ENCODE peak calls at places on chromosomes 1 and 21, in five cellular contexts. P, C, L, R and T are unnamed samples.

GRCh38 chr1:230825061-230825803 is 43.1 kb downstream of the C1orf198 start:
- DNase-seq in R (no peak), P (peak; percentile 44), L (no peak), C (no peak), T (peak; percentile 75)

GRCh38 chr1:42777860-42778259 is 6.9 kb upstream of the TMEM269 start:
- DNase-seq in C (no peak), L (peak; percentile 80), P (no peak), R (no peak), T (no peak)

GRCh38 chr1:170701962-170702361 is 38.0 kb downstream of the PRRX1 start:
- DNase-seq in L (no peak), R (no peak), P (no peak), C (no peak), T (peak; percentile 75)

GRCh38 chr1:204432708-204433107 is 21.1 kb upstream of the PPP1R15B start:
- DNase-seq in L (no peak), P (no peak), R (no peak), C (no peak), T (no peak)

GRCh38 chr1:62515055-62515454 is 78.2 kb downstream of the USP1 start:
- DNase-seq in L (no peak), P (no peak), R (no peak), C (no peak), T (no peak)

GRCh38 chr21:27425172-27425571 is 458.3 kb upstream of the ADAMTS5 start:
- DNase-seq in C (no peak), P (no peak), L (no peak), R (no peak), T (no peak)

GRCh38 chr1:229093546-229094336 is 177.2 kb upstream of the RAB4A start:
- DNase-seq in C (no peak), R (peak; percentile 66), P (peak; percentile 79), L (no peak), T (no peak)

GRCh38 chr21:27722095-27722494 is 755.2 kb upstream of the ADAMTS5 start:
- DNase-seq in L (no peak), C (no peak), R (no peak), P (no peak), T (no peak)

GRCh38 chr1:18999287-18999852 is 42.9 kb upstream of the IFFO2 start:
- DNase-seq in P (no peak), L (no peak), C (no peak), R (no peak), T (no peak)

DNA sequence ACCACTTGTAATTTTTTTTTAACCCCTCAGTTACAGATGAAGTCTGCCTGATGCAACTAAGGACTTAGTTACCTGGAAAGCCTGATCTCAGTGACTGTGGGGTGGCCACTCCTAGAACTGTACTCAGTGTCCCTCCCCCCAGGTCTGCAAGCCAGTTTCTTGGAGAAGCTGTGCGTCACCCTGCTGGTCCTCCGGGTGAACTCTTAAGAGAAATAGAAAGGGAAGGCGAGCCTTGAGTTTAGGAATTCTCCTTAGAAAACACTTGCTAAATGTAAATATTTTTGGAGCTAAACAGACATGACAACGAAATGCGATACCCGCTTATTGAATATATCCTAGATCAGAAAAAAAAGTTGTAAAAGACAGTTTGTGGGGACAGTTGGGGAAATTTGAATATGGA is 730 bp downstream of the SLC16A4 start:
- DNase-seq in C (peak; percentile 75), P (no peak), L (no peak), R (peak; percentile 17), T (no peak)
- H3K4me3 ChIP-seq in C (peak overlapping the region; percentile 28), P (peak overlapping the region; percentile 24), L (no peak overlapping the region), R (no peak overlapping the region), T (peak overlapping the region; percentile 37)

DNA sequence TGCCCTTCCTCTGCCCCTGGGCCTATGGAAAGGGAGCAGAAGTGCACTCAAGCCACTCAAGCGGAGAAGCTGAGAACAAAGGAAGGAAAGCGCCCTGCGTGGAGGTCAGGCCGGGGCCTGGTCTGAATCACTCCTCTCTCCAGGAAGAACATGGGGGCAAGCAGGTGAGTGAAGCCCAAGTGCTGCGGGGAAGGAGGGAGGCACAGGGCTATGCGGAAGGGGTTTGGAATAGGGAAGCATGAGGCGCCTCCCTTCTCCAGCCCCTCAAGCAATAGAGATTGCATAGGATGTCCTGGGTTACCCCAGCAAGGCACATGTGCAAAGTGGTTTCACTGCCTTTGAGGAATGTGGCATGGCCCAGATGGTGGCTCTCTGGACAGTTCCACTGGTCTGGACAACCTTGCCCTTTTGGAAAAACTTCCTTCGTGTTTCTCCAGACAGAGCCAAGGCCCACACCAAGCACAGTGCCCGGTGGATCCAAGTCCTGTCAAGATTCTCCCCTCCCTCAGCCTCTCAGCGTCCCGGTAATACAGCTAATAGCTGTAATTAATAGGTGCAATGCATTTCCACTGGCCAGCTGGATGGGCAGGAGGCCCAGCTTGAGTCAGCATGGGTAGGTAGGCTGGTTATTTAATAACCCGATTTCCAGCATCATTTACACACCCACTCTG is 13.7 kb downstream of the BLACAT1 start:
- DNase-seq in P (no peak), R (no peak), L (no peak), C (no peak), T (no peak)
- TF ChIP-seq EP300 in P (no peak), R (no peak), L (no peak), C (no peak), T (no peak)

DNA sequence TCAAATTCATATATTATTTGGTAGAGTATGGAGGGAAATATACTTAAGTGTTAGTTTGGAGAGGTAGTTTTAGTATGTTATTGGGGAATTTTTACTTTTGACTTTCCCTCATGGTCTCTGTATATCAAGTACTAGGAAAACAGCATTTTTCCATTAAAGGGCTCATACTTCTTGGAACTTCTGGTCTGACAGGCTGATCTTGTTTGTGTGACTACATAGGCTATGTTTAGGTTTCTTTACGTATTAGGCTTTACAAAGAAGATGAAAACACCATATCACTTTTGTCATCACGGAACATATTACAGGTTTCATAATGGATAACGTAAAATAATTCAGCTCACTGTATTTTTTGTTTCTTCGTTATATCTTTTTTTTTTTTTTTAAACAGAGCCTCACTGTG is 30.8 kb downstream of the POU2F1 start:
- DNase-seq in L (no peak), P (no peak), R (no peak), C (no peak), T (no peak)
- H3K27ac ChIP-seq in L (no peak overlapping the region), P (no peak overlapping the region), R (no peak overlapping the region), C (no peak overlapping the region), T (no peak overlapping the region)

GRCh38 chr1:154485905-154486304 is 16.1 kb upstream of the TDRD10 start:
- DNase-seq in L (no peak), R (no peak), C (no peak), P (peak; percentile 9), T (no peak)
- H3K4me3 ChIP-seq in L (no peak overlapping the region), R (no peak overlapping the region), C (no peak overlapping the region), P (no peak overlapping the region), T (no peak overlapping the region)

DNA sequence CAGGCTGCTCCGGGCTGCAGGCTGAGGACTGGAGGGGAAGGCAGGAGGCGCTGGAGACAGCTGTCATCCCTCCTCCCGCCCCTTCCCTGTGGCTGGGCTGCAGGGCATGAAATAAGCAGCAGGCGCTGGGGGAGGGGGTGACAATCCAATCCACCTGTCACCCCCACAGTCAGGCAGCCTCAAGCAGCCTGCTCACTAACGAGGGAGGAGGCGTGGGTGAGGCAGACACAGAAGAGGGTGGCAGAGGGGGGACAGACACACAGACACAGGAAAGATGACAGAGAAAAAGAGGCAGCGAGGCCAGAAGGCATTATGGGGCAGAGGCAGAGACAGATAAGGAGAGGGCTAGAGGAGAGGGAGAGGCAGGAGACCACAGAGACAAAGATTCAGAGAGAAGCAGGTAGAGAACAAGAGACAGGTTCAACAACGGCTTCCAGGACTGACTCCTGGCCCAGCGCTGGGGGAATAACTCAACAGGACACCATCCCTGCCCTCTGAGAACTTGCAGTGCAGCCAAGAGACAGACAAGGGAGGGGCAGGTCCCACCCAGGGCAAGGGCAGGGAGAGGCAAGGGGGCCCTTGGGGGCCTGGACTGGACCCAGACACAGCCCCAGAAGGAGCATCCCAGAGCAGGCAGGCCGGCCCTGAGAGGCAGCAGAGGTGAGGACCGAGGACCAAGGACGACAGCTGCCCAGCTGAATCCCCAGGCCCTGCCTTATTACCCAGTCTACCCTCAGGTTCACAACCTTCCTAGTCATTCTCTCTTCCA is 11.2 kb downstream of the MEF2D start:
- DNase-seq in R (no peak), L (peak; percentile 63), C (peak; percentile 52), P (no peak), T (no peak)
- TF ChIP-seq EP300 in R (no peak), L (no peak), C (no peak), P (no peak), T (no peak)

DNA sequence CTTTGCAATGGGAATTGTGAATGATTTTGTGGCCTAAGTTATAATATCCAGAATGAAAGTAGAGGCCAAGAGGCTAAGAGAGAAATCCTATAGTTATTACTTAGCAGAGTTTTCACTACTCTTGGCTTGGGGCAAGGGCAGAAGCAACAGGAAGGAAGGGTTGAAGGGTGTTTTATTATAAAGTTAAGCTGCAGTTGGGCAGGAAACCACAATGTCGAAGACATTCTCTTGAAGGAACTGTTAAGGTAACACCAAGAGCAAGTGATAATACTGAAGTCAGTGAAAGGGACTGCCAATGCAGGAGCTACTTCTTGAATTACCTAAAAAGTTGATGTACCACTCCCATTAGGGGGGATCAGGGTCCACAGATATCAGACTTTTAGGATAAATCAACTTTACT is 8.3 kb downstream of the XCL2 start:
- DNase-seq in C (no peak), L (no peak), P (no peak), R (no peak), T (no peak)
- H3K27ac ChIP-seq in C (no peak overlapping the region), L (no peak overlapping the region), P (peak overlapping the region; percentile 1), R (peak overlapping the region; percentile 6), T (no peak overlapping the region)